ENCODE peak calls at places on chromosome 6, in five cellular contexts. One of them, this sample, is unnamed.

GRCh38 chr6:108497883-108498282 is 62.8 kb upstream of the FOXO3 start:
- DNase-seq in GM12878: no peak
- DNase-seq in heart right ventricle: no peak
- DNase-seq in astrocyte of the cerebellum: peak
- DNase-seq in cardiac muscle cell: peak
- DNase-seq in this sample: no peak

GRCh38 chr6:29005183-29005885 is at the start of gene ZNF311:
- DNase-seq in GM12878: no peak
- DNase-seq in heart right ventricle: no peak
- DNase-seq in astrocyte of the cerebellum: no peak
- DNase-seq in cardiac muscle cell: peak
- DNase-seq in this sample: no peak

GRCh38 chr6:109523478-109523877 is 40.5 kb upstream of the ZBTB24 start:
- DNase-seq in GM12878: no peak
- DNase-seq in heart right ventricle: no peak
- DNase-seq in astrocyte of the cerebellum: peak
- DNase-seq in cardiac muscle cell: no peak
- DNase-seq in this sample: no peak

GRCh38 chr6:1143655-1144054 is 168.2 kb upstream of the FOXQ1 start:
- DNase-seq in GM12878: no peak
- DNase-seq in heart right ventricle: no peak
- DNase-seq in astrocyte of the cerebellum: no peak
- DNase-seq in cardiac muscle cell: no peak
- DNase-seq in this sample: no peak

GRCh38 chr6:98641929-98642328 is 192.4 kb upstream of the POU3F2 start:
- DNase-seq in GM12878: no peak
- DNase-seq in heart right ventricle: no peak
- DNase-seq in astrocyte of the cerebellum: peak
- DNase-seq in cardiac muscle cell: no peak
- DNase-seq in this sample: no peak

GRCh38 chr6:12196326-12196936 is 93.7 kb upstream of the EDN1 start:
- DNase-seq in GM12878: no peak
- DNase-seq in heart right ventricle: no peak
- DNase-seq in astrocyte of the cerebellum: peak
- DNase-seq in cardiac muscle cell: no peak
- DNase-seq in this sample: no peak

GRCh38 chr6:111620168-111620567 is 14.5 kb upstream of the TRAF3IP2 start:
- DNase-seq in GM12878: no peak
- DNase-seq in heart right ventricle: no peak
- DNase-seq in astrocyte of the cerebellum: no peak
- DNase-seq in cardiac muscle cell: no peak
- DNase-seq in this sample: no peak

GRCh38 chr6:35381132-35381531 is 38.8 kb downstream of the PPARD start:
- DNase-seq in GM12878: no peak
- DNase-seq in heart right ventricle: no peak
- DNase-seq in astrocyte of the cerebellum: no peak
- DNase-seq in cardiac muscle cell: no peak
- DNase-seq in this sample: no peak

GRCh38 chr6:44918893-44919292 is 409.2 kb upstream of the RUNX2 start:
- DNase-seq in GM12878: no peak
- DNase-seq in heart right ventricle: no peak
- DNase-seq in astrocyte of the cerebellum: no peak
- DNase-seq in cardiac muscle cell: no peak
- DNase-seq in this sample: no peak

GRCh38 chr6:121504227-121504626 is 68.8 kb downstream of the GJA1 start:
- DNase-seq in GM12878: no peak
- DNase-seq in heart right ventricle: no peak
- DNase-seq in astrocyte of the cerebellum: no peak
- DNase-seq in cardiac muscle cell: no peak
- DNase-seq in this sample: no peak

GRCh38 chr6:20328266-20328946 is 73.3 kb upstream of the E2F3 start:
- DNase-seq in GM12878: no peak
- DNase-seq in heart right ventricle: no peak
- DNase-seq in astrocyte of the cerebellum: no peak
- DNase-seq in cardiac muscle cell: peak
- DNase-seq in this sample: no peak

GRCh38 chr6:160337991-160338390 is 10.2 kb upstream of the SLC22A3 start:
- DNase-seq in GM12878: no peak
- DNase-seq in heart right ventricle: no peak
- DNase-seq in astrocyte of the cerebellum: no peak
- DNase-seq in cardiac muscle cell: no peak
- DNase-seq in this sample: no peak

GRCh38 chr6:168886306-168886854 is 367.3 kb downstream of the THBS2 start:
- DNase-seq in GM12878: no peak
- DNase-seq in heart right ventricle: no peak
- DNase-seq in astrocyte of the cerebellum: no peak
- DNase-seq in cardiac muscle cell: no peak
- DNase-seq in this sample: no peak

GRCh38 chr6:22236626-22237414 is 60.0 kb downstream of the PRL start:
- DNase-seq in GM12878: no peak
- DNase-seq in heart right ventricle: no peak
- DNase-seq in astrocyte of the cerebellum: peak
- DNase-seq in cardiac muscle cell: no peak
- DNase-seq in this sample: no peak

GRCh38 chr6:32952817-32953739 is at the start of gene HLA-DMA:
- DNase-seq in GM12878: peak
- DNase-seq in heart right ventricle: peak
- DNase-seq in astrocyte of the cerebellum: peak
- DNase-seq in cardiac muscle cell: peak
- DNase-seq in this sample: peak

GRCh38 chr6:1075444-1075843 is 236.5 kb upstream of the FOXQ1 start:
- DNase-seq in GM12878: no peak
- DNase-seq in heart right ventricle: no peak
- DNase-seq in astrocyte of the cerebellum: no peak
- DNase-seq in cardiac muscle cell: no peak
- DNase-seq in this sample: no peak

GRCh38 chr6:122730775-122731386 is 48.6 kb upstream of the FABP7 start:
- DNase-seq in GM12878: no peak
- DNase-seq in heart right ventricle: no peak
- DNase-seq in astrocyte of the cerebellum: peak
- DNase-seq in cardiac muscle cell: peak
- DNase-seq in this sample: no peak

GRCh38 chr6:17446713-17447112 is 53.3 kb downstream of the CAP2 start:
- DNase-seq in GM12878: no peak
- DNase-seq in heart right ventricle: no peak
- DNase-seq in astrocyte of the cerebellum: no peak
- DNase-seq in cardiac muscle cell: no peak
- DNase-seq in this sample: no peak

GRCh38 chr6:66930559-66931290 is 1223.7 kb upstream of the EYS start:
- DNase-seq in GM12878: no peak
- DNase-seq in heart right ventricle: no peak
- DNase-seq in astrocyte of the cerebellum: no peak
- DNase-seq in cardiac muscle cell: no peak
- DNase-seq in this sample: no peak

GRCh38 chr6:108556864-108557493 is 3.7 kb upstream of the FOXO3 start:
- DNase-seq in GM12878: no peak
- DNase-seq in heart right ventricle: no peak
- DNase-seq in astrocyte of the cerebellum: no peak
- DNase-seq in cardiac muscle cell: no peak
- DNase-seq in this sample: peak

GRCh38 chr6:48985025-48985424 is 478.0 kb downstream of the MMUT start:
- DNase-seq in GM12878: no peak
- DNase-seq in heart right ventricle: no peak
- DNase-seq in astrocyte of the cerebellum: no peak
- DNase-seq in cardiac muscle cell: no peak
- DNase-seq in this sample: no peak

GRCh38 chr6:72260489-72260888 is 361.4 kb upstream of the KCNQ5 start:
- DNase-seq in GM12878: no peak
- DNase-seq in heart right ventricle: no peak
- DNase-seq in astrocyte of the cerebellum: no peak
- DNase-seq in cardiac muscle cell: no peak
- DNase-seq in this sample: no peak

GRCh38 chr6:39929733-39930461 is 4.4 kb downstream of the MOCS1 start:
- DNase-seq in GM12878: no peak
- DNase-seq in heart right ventricle: no peak
- DNase-seq in astrocyte of the cerebellum: no peak
- DNase-seq in cardiac muscle cell: no peak
- DNase-seq in this sample: peak

GRCh38 chr6:138421089-138421488 is 17.1 kb downstream of the HEBP2 start:
- DNase-seq in GM12878: no peak
- DNase-seq in heart right ventricle: no peak
- DNase-seq in astrocyte of the cerebellum: no peak
- DNase-seq in cardiac muscle cell: no peak
- DNase-seq in this sample: no peak

GRCh38 chr6:125804264-125804663 is 13.5 kb downstream of the NCOA7 start:
- DNase-seq in GM12878: peak
- DNase-seq in heart right ventricle: no peak
- DNase-seq in astrocyte of the cerebellum: no peak
- DNase-seq in cardiac muscle cell: no peak
- DNase-seq in this sample: no peak

GRCh38 chr6:38436726-38437465 is 202.8 kb downstream of the BTBD9 start:
- DNase-seq in GM12878: no peak
- DNase-seq in heart right ventricle: no peak
- DNase-seq in astrocyte of the cerebellum: peak
- DNase-seq in cardiac muscle cell: no peak
- DNase-seq in this sample: no peak

GRCh38 chr6:28893172-28893799 is 30.5 kb downstream of the TRIM27 start:
- DNase-seq in GM12878: no peak
- DNase-seq in heart right ventricle: no peak
- DNase-seq in astrocyte of the cerebellum: no peak
- DNase-seq in cardiac muscle cell: no peak
- DNase-seq in this sample: no peak

GRCh38 chr6:37483502-37483901 is 16.2 kb downstream of the CCDC167 start:
- DNase-seq in GM12878: no peak
- DNase-seq in heart right ventricle: no peak
- DNase-seq in astrocyte of the cerebellum: no peak
- DNase-seq in cardiac muscle cell: no peak
- DNase-seq in this sample: no peak

GRCh38 chr6:108578595-108579038 is 17.9 kb downstream of the FOXO3 start:
- DNase-seq in GM12878: no peak
- DNase-seq in heart right ventricle: no peak
- DNase-seq in astrocyte of the cerebellum: no peak
- DNase-seq in cardiac muscle cell: no peak
- DNase-seq in this sample: no peak

GRCh38 chr6:97394160-97394748 is 111.2 kb upstream of the MMS22L start:
- DNase-seq in GM12878: peak
- DNase-seq in heart right ventricle: no peak
- DNase-seq in astrocyte of the cerebellum: peak
- DNase-seq in cardiac muscle cell: peak
- DNase-seq in this sample: no peak

GRCh38 chr6:121584591-121585369 is 149.3 kb downstream of the GJA1 start:
- DNase-seq in GM12878: no peak
- DNase-seq in heart right ventricle: no peak
- DNase-seq in astrocyte of the cerebellum: peak
- DNase-seq in cardiac muscle cell: no peak
- DNase-seq in this sample: no peak

GRCh38 chr6:126781582-126781981 is 336.9 kb upstream of the RSPO3 start:
- DNase-seq in GM12878: no peak
- DNase-seq in heart right ventricle: no peak
- DNase-seq in astrocyte of the cerebellum: no peak
- DNase-seq in cardiac muscle cell: no peak
- DNase-seq in this sample: no peak

GRCh38 chr6:31945507-31946369 is at the start of gene CFB:
- DNase-seq in GM12878: no peak
- DNase-seq in heart right ventricle: peak
- DNase-seq in astrocyte of the cerebellum: peak
- DNase-seq in cardiac muscle cell: no peak
- DNase-seq in this sample: peak

GRCh38 chr6:140537834-140538680 is 1163.6 kb upstream of the CITED2 start:
- DNase-seq in GM12878: no peak
- DNase-seq in heart right ventricle: no peak
- DNase-seq in astrocyte of the cerebellum: peak
- DNase-seq in cardiac muscle cell: peak
- DNase-seq in this sample: no peak

DNA sequence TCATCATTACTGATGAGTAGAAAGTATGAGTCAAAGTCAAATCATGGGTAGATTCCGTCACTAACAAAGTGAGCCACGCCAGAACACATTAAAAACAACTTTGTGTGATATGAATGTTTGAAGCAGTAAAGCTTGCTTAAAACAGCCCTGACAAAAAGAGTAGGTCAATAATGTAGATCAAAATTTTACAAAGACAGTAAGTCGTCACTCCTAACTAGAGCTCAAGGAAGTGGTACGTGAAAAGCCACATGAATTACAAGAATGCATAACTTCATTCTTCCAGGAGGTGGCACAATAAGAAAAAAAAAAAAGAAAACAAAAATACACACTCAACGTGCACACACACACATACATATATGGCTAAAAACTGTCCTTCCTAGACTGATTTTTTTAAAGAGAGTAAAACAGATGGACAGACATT is 69.9 kb downstream of the HACE1 start:
- DNase-seq in GM12878: no peak
- DNase-seq in heart right ventricle: no peak
- DNase-seq in astrocyte of the cerebellum: peak
- DNase-seq in cardiac muscle cell: peak
- DNase-seq in this sample: no peak
- TF ChIP-seq CTCF in GM12878: peak
- TF ChIP-seq CTCF in heart right ventricle: peak
- TF ChIP-seq CTCF in astrocyte of the cerebellum: no peak
- TF ChIP-seq CTCF in cardiac muscle cell: peak
- TF ChIP-seq CTCF in this sample: no peak

DNA sequence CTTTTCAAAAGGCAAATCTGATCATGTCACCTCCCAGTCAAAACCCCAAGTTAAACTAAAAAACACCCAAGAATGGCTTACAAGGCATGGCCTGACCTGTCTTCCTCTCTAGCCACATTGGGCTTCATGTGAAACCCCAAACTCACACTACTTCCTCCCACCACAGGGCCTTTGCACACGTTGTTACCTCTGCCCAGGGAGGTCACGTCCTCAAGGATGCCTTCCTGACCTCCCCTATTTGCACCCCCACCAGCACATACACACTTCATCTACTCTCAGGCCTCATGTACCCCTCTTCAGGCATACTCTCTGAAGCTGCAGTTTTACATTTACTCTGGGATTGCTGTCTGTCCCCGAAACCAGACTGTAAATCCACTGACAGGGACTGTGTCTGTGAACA is 6.1 kb downstream of the EZR start:
- DNase-seq in GM12878: no peak
- DNase-seq in heart right ventricle: no peak
- DNase-seq in astrocyte of the cerebellum: no peak
- DNase-seq in cardiac muscle cell: no peak
- DNase-seq in this sample: no peak
- H3K4me3 ChIP-seq in GM12878: peak
- H3K4me3 ChIP-seq in heart right ventricle: no peak
- H3K4me3 ChIP-seq in astrocyte of the cerebellum: no peak
- H3K4me3 ChIP-seq in cardiac muscle cell: no peak
- H3K4me3 ChIP-seq in this sample: peak

GRCh38 chr6:82589509-82590206 is 226.0 kb downstream of the TPBG start:
- DNase-seq in GM12878: peak
- DNase-seq in heart right ventricle: no peak
- DNase-seq in astrocyte of the cerebellum: peak
- DNase-seq in cardiac muscle cell: no peak
- DNase-seq in this sample: no peak
- TF ChIP-seq CTCF in GM12878: peak
- TF ChIP-seq CTCF in heart right ventricle: peak
- TF ChIP-seq CTCF in astrocyte of the cerebellum: peak
- TF ChIP-seq CTCF in cardiac muscle cell: peak
- TF ChIP-seq CTCF in this sample: no peak

DNA sequence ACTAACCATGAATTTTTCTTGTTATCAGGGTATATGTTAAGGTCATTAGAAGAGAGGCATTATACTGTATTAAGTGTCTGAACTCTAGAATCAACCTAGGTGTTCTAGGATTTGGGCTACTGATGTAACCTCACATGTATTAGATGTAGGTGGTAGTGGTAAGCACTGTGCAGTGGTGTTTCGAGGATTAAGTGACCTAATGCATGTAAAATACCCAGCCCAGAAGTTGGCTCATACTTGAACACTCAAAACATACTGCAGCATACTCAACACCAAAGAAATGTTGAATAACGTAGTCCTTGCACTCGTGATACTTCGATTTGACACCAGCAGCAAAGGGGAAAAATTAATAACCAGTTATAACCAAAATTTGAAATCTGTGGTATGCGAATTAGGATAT is 48.7 kb downstream of the QKI start:
- DNase-seq in GM12878: no peak
- DNase-seq in heart right ventricle: no peak
- DNase-seq in astrocyte of the cerebellum: no peak
- DNase-seq in cardiac muscle cell: no peak
- DNase-seq in this sample: no peak
- H3K4me3 ChIP-seq in GM12878: no peak
- H3K4me3 ChIP-seq in heart right ventricle: no peak
- H3K4me3 ChIP-seq in astrocyte of the cerebellum: no peak
- H3K4me3 ChIP-seq in cardiac muscle cell: no peak
- H3K4me3 ChIP-seq in this sample: no peak